ENCODE peak calls at places on chromosomes 3 and 15, in nine cellular contexts. J, D, U, I, B, W, P, A and K are unnamed samples.

GRCh38 chr15:65612616-65612946 is 1.6 kb upstream of the INTS14 start:
- DNase-seq in W (no peak), J (no peak), A (no peak), I (no peak), B (no peak), D (no peak), P (no peak), U (no peak), K (no peak)

GRCh38 chr15:74453925-74454763 is 6.8 kb downstream of the UBL7 start:
- DNase-seq in B (no peak), D (no peak), W (no peak), J (no peak), P (no peak), I (no peak), A (no peak), U (no peak), K (no peak)

GRCh38 chr3:185397676-185398075 is 34.7 kb downstream of the MAP3K13 start:
- DNase-seq in J (no peak), D (no peak), U (no peak), A (no peak), P (peak), W (no peak), B (no peak), I (no peak), K (no peak)

GRCh38 chr3:178419078-178419477 is 117.2 kb upstream of the KCNMB2 start:
- DNase-seq in U (no peak), P (no peak), I (no peak), B (no peak), J (no peak), D (no peak), A (no peak), W (no peak), K (no peak)

GRCh38 chr3:108835101-108835500 is 12.5 kb downstream of the TRAT1 start:
- DNase-seq in D (no peak), W (no peak), I (no peak), J (no peak), A (no peak), B (no peak), P (no peak), U (no peak), K (no peak)

GRCh38 chr15:65258863-65259262 is 27.8 kb downstream of the PARP16 start:
- DNase-seq in P (no peak), J (no peak), B (no peak), D (no peak), W (no peak), A (no peak), U (no peak), I (no peak), K (no peak)

GRCh38 chr15:91146728-91147127 is 46.7 kb downstream of the SV2B start:
- DNase-seq in B (no peak), I (no peak), U (no peak), A (no peak), D (no peak), P (no peak), J (no peak), W (no peak), K (no peak)

GRCh38 chr3:174398761-174399160 is 460.4 kb upstream of the NAALADL2 start:
- DNase-seq in D (no peak), A (no peak), P (no peak), B (no peak), I (no peak), W (no peak), J (no peak), U (no peak), K (no peak)

GRCh38 chr15:89673162-89673506 is 6.0 kb downstream of the PLIN1 start:
- DNase-seq in W (no peak), U (no peak), J (peak), A (peak), D (peak), B (no peak), P (peak), I (peak), K (peak)

GRCh38 chr3:106797461-106797860 is 579.8 kb upstream of the CCDC54 start:
- DNase-seq in B (no peak), J (no peak), U (no peak), D (no peak), A (no peak), P (no peak), W (no peak), I (no peak), K (no peak)

GRCh38 chr3:136464502-136464901 is 214.4 kb downstream of the PCCB start:
- DNase-seq in A (no peak), J (no peak), W (no peak), B (no peak), I (no peak), P (no peak), D (no peak), U (no peak), K (no peak)

GRCh38 chr15:74133071-74133702 is 2.8 kb downstream of the ISLR2 start:
- DNase-seq in B (no peak), P (no peak), D (no peak), J (peak), I (no peak), U (no peak), A (no peak), W (no peak), K (no peak)

GRCh38 chr3:133712017-133712416 is 34.2 kb upstream of the TF start:
- DNase-seq in A (no peak), I (no peak), J (no peak), P (no peak), B (no peak), U (no peak), D (no peak), W (no peak), K (no peak)

GRCh38 chr3:134299185-134299887 is 48.7 kb upstream of the RYK start:
- DNase-seq in W (no peak), U (no peak), B (no peak), D (no peak), P (no peak), A (no peak), I (no peak), J (peak), K (no peak)

GRCh38 chr15:78047631-78048409 is 29.7 kb downstream of the TBC1D2B start:
- DNase-seq in J (no peak), B (no peak), P (no peak), I (no peak), U (no peak), W (no peak), A (no peak), D (no peak), K (no peak)

GRCh38 chr3:64686446-64686908 is 1.3 kb downstream of the ADAMTS9 start:
- DNase-seq in A (peak), I (peak), W (no peak), B (no peak), P (peak), D (no peak), U (no peak), J (peak), K (no peak)

GRCh38 chr3:45681846-45682245 is 7.3 kb upstream of the SACM1L start:
- DNase-seq in B (no peak), U (no peak), I (no peak), D (peak), A (no peak), J (no peak), P (no peak), W (no peak), K (no peak)

GRCh38 chr15:70086636-70087035 is 11.1 kb downstream of the TLE3 start:
- DNase-seq in A (no peak), W (no peak), P (no peak), J (no peak), D (no peak), B (no peak), U (no peak), I (no peak), K (no peak)

GRCh38 chr3:168249539-168250414 is 154.1 kb upstream of the GOLIM4 start:
- DNase-seq in P (peak), B (no peak), A (peak), D (peak), U (no peak), W (no peak), I (peak), J (peak), K (peak)

GRCh38 chr15:73683624-73684536 is at the start of gene CD276:
- DNase-seq in B (no peak), W (no peak), J (peak), D (peak), I (peak), A (peak), U (no peak), P (peak), K (peak)

GRCh38 chr3:134034005-134034785 is 4.5 kb upstream of the SLCO2A1 start:
- DNase-seq in P (no peak), B (no peak), A (no peak), D (no peak), J (no peak), U (no peak), I (no peak), W (no peak), K (no peak)

GRCh38 chr3:54882114-54882833 is 45.6 kb downstream of the LRTM1 start:
- DNase-seq in W (no peak), I (peak), P (no peak), J (no peak), D (no peak), U (no peak), A (no peak), B (no peak), K (no peak)

GRCh38 chr3:138103466-138103865 is 11.9 kb downstream of the DZIP1L start:
- DNase-seq in P (no peak), W (no peak), D (no peak), U (no peak), I (no peak), B (no peak), J (no peak), A (no peak), K (no peak)

GRCh38 chr15:57591822-57592367 is at the start of gene MYZAP:
- DNase-seq in J (peak), U (no peak), D (peak), A (no peak), W (no peak), I (peak), B (no peak), P (peak), K (no peak)

GRCh38 chr3:13461169-13462124 is 18.7 kb upstream of the HDAC11 start:
- DNase-seq in I (peak), A (peak), P (peak), D (peak), J (peak), B (peak), W (no peak), U (no peak), K (peak)

GRCh38 chr3:120448707-120449650 is 1.8 kb downstream of the FSTL1 start:
- DNase-seq in W (no peak), A (no peak), I (no peak), D (no peak), B (no peak), P (no peak), J (peak), U (no peak), K (no peak)

GRCh38 chr3:122973893-122974615 is 53.5 kb downstream of the SEMA5B start:
- DNase-seq in U (no peak), P (peak), D (no peak), J (no peak), B (no peak), W (no peak), I (no peak), A (no peak), K (no peak)

GRCh38 chr3:112074616-112075497 is 11.3 kb upstream of the C3orf52 start:
- DNase-seq in J (no peak), P (no peak), I (peak), U (no peak), W (no peak), D (no peak), A (peak), B (no peak), K (peak)

GRCh38 chr3:61890167-61890566 is 328.8 kb downstream of the PTPRG start:
- DNase-seq in I (no peak), P (no peak), U (no peak), W (no peak), A (no peak), D (no peak), J (no peak), B (no peak), K (no peak)

GRCh38 chr3:41198526-41198925 is 779 bp upstream of the CTNNB1 start:
- DNase-seq in W (no peak), B (no peak), D (no peak), I (no peak), A (peak), P (no peak), U (no peak), J (no peak), K (no peak)

GRCh38 chr3:189305412-189305811 is 133.6 kb downstream of the TPRG1 start:
- DNase-seq in U (no peak), D (no peak), B (no peak), P (no peak), W (no peak), I (no peak), J (no peak), A (no peak), K (no peak)

GRCh38 chr3:54374214-54374855 is 252.0 kb downstream of the CACNA2D3 start:
- DNase-seq in D (peak), A (peak), W (no peak), B (no peak), P (peak), J (peak), U (no peak), I (peak), K (no peak)

GRCh38 chr3:149179225-149179624 is 42.4 kb downstream of the CP start:
- DNase-seq in P (no peak), U (peak), W (no peak), I (no peak), J (no peak), B (no peak), A (no peak), D (no peak), K (no peak)

GRCh38 chr3:15514663-15515357 is 6.7 kb downstream of the COLQ start:
- DNase-seq in U (no peak), B (no peak), A (no peak), I (no peak), W (no peak), P (no peak), J (no peak), D (no peak), K (no peak)

GRCh38 chr15:99435761-99436346 is 129.9 kb upstream of the MEF2A start:
- DNase-seq in W (no peak), J (no peak), I (no peak), U (no peak), P (no peak), D (no peak), A (no peak), B (no peak), K (no peak)

GRCh38 chr3:57948782-57949242 is 59.4 kb upstream of the FLNB start:
- DNase-seq in B (no peak), P (no peak), U (no peak), A (peak), D (no peak), W (no peak), I (no peak), J (peak), K (no peak)

GRCh38 chr15:60966746-60967145 is 262.4 kb downstream of the RORA start:
- DNase-seq in B (no peak), P (no peak), W (no peak), I (no peak), A (no peak), U (no peak), J (no peak), D (no peak), K (no peak)

GRCh38 chr15:60970246-60971170 is 258.6 kb downstream of the RORA start:
- DNase-seq in J (no peak), W (no peak), A (no peak), P (no peak), B (no peak), D (no peak), U (no peak), I (no peak), K (no peak)

GRCh38 chr15:60966316-60966715 is 262.8 kb downstream of the RORA start:
- DNase-seq in J (no peak), A (no peak), D (no peak), P (no peak), W (no peak), I (no peak), B (no peak), U (no peak), K (no peak)

GRCh38 chr15:60969658-60970057 is 259.4 kb downstream of the RORA start:
- DNase-seq in J (no peak), I (no peak), P (no peak), U (no peak), D (no peak), W (no peak), A (no peak), B (no peak), K (no peak)

GRCh38 chr15:60967728-60968127 is 261.4 kb downstream of the RORA start:
- DNase-seq in J (no peak), B (no peak), I (no peak), A (no peak), P (peak), U (no peak), W (no peak), D (no peak), K (no peak)
- TF ChIP-seq REST in J (no peak), B (no peak), I (no peak), A (no peak), P (no peak), U (no peak), W (no peak), D (no peak), K (no peak)

GRCh38 chr15:56052389-56053045 is 59.1 kb upstream of the NEDD4 start:
- DNase-seq in P (peak), J (peak), U (peak), I (peak), D (peak), B (peak), W (no peak), A (peak), K (peak)
- TF ChIP-seq REST in P (no peak), J (no peak), U (no peak), I (no peak), D (no peak), B (no peak), W (no peak), A (no peak), K (no peak)

GRCh38 chr3:10783360-10784346 is 32.4 kb upstream of the SLC6A11 start:
- DNase-seq in I (peak), W (no peak), A (peak), P (peak), B (no peak), D (peak), J (peak), U (peak), K (peak)
- TF ChIP-seq REST in I (no peak), W (no peak), A (no peak), P (no peak), B (no peak), D (no peak), J (no peak), U (no peak), K (no peak)

DNA sequence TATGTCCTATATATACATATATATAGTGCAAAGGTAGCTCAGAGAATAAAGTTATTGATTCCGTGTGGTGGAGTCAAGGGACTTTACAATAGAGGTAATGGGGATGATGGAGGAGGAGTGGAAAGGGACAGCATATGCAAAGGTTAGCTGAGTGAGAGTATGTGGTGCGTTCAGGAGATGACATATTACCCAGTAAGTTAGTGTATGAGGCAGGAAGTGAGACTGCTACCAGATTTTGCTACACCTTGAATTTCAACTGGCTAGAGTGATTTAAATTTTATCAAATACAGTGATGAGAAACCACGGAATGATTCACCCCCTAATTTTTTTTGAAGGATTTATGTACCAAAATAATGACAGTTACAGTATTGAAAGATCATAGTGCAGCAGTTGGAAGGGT is 2.8 kb downstream of the ACTL6A start:
- DNase-seq in B (no peak), A (no peak), D (no peak), U (no peak), I (no peak), P (no peak), J (no peak), W (peak), K (no peak)
- TF ChIP-seq REST in B (no peak), A (no peak), D (no peak), U (no peak), I (no peak), P (no peak), J (no peak), W (no peak), K (no peak)

GRCh38 chr3:98581474-98581873 is 11.9 kb downstream of the CPOX start:
- DNase-seq in W (no peak), I (no peak), U (no peak), B (no peak), J (no peak), P (no peak), D (no peak), A (no peak), K (no peak)
- TF ChIP-seq REST in W (no peak), I (no peak), U (no peak), B (no peak), J (no peak), P (no peak), D (no peak), A (no peak), K (no peak)

GRCh38 chr3:19427417-19428149 is 279.3 kb downstream of the KCNH8 start:
- DNase-seq in P (no peak), W (no peak), I (no peak), B (no peak), A (no peak), J (no peak), U (no peak), D (no peak), K (no peak)
- TF ChIP-seq REST in P (no peak), W (no peak), I (no peak), B (no peak), A (no peak), J (no peak), U (no peak), D (no peak), K (no peak)

DNA sequence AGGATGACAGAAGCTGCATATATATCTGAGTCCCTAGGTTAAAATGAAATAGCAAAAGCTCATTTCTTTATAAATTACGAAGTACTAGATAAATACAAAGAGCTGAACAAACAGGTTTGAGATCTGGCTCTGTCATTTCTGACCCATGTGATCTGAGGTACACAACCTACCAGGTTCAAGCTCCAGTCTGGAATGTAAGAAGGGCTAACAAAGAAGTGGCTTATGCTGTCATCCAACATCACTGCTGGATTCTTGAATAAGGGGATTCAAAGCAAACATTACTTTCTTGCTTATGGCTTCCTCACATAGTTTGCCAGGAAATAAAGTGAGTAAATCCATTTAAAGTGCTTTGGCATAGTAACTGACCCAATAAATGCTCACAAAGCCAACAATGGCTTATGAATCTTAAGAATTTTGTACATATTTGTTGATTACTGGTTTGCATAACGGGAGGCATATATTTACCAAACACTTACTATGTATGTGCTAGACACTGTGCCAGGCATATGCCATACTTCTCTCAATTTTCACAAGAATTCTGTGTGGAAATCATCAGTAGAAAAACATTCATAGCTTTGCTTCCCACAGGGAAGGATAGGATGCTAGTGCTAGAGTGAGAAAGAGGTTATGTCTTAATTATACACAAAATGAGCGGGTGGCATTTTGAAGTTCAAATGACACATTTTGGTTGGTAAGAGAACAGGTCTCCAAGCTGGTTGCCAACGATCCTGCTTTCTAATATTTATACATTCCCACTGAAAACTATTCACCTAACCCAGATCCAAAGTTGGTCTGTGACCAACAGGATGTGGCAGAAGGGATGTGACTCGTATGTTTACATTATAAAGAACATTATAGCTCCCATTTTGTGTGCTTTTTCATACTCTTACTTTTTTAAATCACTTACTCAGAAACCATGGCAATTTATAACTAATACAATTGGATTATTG is 38.7 kb upstream of the CSPG5 start:
- DNase-seq in P (no peak), B (no peak), J (no peak), I (no peak), A (peak), U (no peak), D (no peak), W (no peak), K (no peak)
- TF ChIP-seq REST in P (no peak), B (no peak), J (no peak), I (no peak), A (no peak), U (no peak), D (no peak), W (no peak), K (no peak)

DNA sequence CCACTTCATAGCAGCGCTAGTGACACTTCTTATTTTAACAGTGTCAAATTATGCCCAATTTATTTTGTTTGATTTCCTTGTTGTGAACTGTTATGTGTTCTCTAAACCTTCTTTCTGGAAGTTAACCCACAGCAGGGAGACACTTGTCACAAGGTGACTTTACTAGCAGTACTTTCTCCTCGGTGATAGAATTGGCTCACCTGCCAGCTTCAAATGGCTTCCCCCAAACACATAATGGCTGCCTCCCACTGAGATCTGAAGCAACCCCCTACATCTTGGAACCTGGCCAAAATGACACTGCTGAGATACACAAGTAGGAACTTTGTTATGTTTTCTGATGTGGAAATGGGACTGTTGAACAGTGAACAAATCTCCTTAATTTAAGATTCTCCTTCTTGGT is 238.8 kb upstream of the DPH6 start:
- DNase-seq in B (no peak), D (no peak), U (no peak), P (no peak), A (no peak), W (no peak), I (no peak), J (peak), K (no peak)
- TF ChIP-seq REST in B (no peak), D (no peak), U (no peak), P (no peak), A (no peak), W (no peak), I (no peak), J (no peak), K (no peak)